ENCODE peak calls at places on chromosomes 11 and 22, in seven cellular contexts. L, T, B, S, X, Z and O are unnamed samples.

GRCh38 chr11:112886707-112887370 is 74.4 kb upstream of the NCAM1 start:
- DNase-seq in S (no peak), B (no peak), X (no peak), L (no peak), T (no peak), Z (no peak), O (no peak)

GRCh38 chr11:17649696-17650600 is 69.4 kb upstream of the MYOD1 start:
- DNase-seq in X (peak; percentile 9), T (no peak), L (no peak), B (no peak), S (no peak), Z (no peak), O (no peak)

GRCh38 chr22:17120281-17120680 is 879 bp downstream of the TMEM121B start:
- DNase-seq in T (no peak), Z (peak; percentile 63), B (no peak), S (peak; percentile 82), L (peak; percentile 93), X (peak; percentile 62), O (peak; percentile 55)

GRCh38 chr11:93089474-93090102 is 108.2 kb downstream of the SLC36A4 start:
- DNase-seq in L (peak; percentile 68), T (no peak), B (no peak), Z (no peak), S (no peak), X (peak; percentile 63), O (no peak)

GRCh38 chr22:18078329-18079041 is 695 bp downstream of the PEX26 start:
- DNase-seq in S (peak; percentile 72), B (no peak), T (peak; percentile 39), Z (no peak), X (peak; percentile 54), L (peak; percentile 38), O (peak; percentile 48)

GRCh38 chr11:93740802-93741093 is 547 bp downstream of the TAF1D start:
- DNase-seq in X (peak; percentile 85), T (peak; percentile 57), L (no peak), B (peak; percentile 71), S (peak; percentile 83), Z (peak; percentile 66), O (peak; percentile 68)

GRCh38 chr11:62671604-62672528 is at the start of the genes LBHD1 and UQCC3:
- DNase-seq in S (peak; percentile 85), T (peak; percentile 85), Z (peak; percentile 81), L (peak; percentile 83), X (peak; percentile 91), B (peak; percentile 83), O (peak; percentile 95)

GRCh38 chr11:11968511-11969280 is 39.7 kb downstream of the DKK3 start:
- DNase-seq in S (peak; percentile 51), Z (no peak), T (no peak), B (no peak), L (no peak), X (peak; percentile 76), O (no peak)

GRCh38 chr11:3823303-3823702 is 14.9 kb downstream of the PGAP2 start:
- DNase-seq in Z (no peak), L (no peak), S (no peak), T (no peak), B (no peak), X (peak; percentile 74), O (no peak)

GRCh38 chr11:101390539-101390938 is 193.3 kb downstream of the TRPC6 start:
- DNase-seq in B (no peak), S (no peak), L (no peak), T (no peak), X (peak; percentile 51), Z (no peak), O (no peak)

GRCh38 chr11:13207665-13208594 is 69.7 kb upstream of the BMAL1 start:
- DNase-seq in B (no peak), L (peak; percentile 53), S (no peak), X (peak; percentile 92), T (no peak), Z (peak; percentile 52), O (no peak)

GRCh38 chr11:42175203-42175602 is 715.8 kb upstream of the LRRC4C start:
- DNase-seq in T (no peak), X (no peak), L (no peak), Z (no peak), S (no peak), B (no peak), O (no peak)

GRCh38 chr11:119134389-119134978 is 13.1 kb downstream of the HINFP start:
- DNase-seq in S (no peak), L (no peak), X (peak; percentile 19), Z (no peak), B (no peak), T (no peak), O (no peak)

GRCh38 chr11:73229321-73230275 is 11.5 kb downstream of the P2RY2 start:
- DNase-seq in B (peak; percentile 54), X (no peak), T (no peak), L (peak; percentile 24), S (peak; percentile 52), Z (peak; percentile 31), O (no peak)

GRCh38 chr11:35548925-35549561 is 23.6 kb upstream of the PAMR1 start:
- DNase-seq in L (no peak), X (no peak), T (no peak), Z (no peak), S (no peak), B (no peak), O (no peak)

GRCh38 chr11:126646701-126647209 is 291.3 kb downstream of the ST3GAL4 start:
- DNase-seq in T (no peak), L (no peak), S (no peak), Z (no peak), B (no peak), X (peak; percentile 56), O (no peak)

GRCh38 chr11:101759771-101760450 is 154.9 kb upstream of the CEP126 start:
- DNase-seq in T (no peak), S (no peak), B (no peak), L (no peak), X (peak; percentile 26), Z (no peak), O (no peak)

GRCh38 chr22:45999379-45999971 is 22.5 kb upstream of the WNT7B start:
- DNase-seq in S (no peak), T (no peak), Z (peak; percentile 27), B (no peak), X (no peak), L (no peak), O (no peak)

GRCh38 chr22:17910561-17911311 is 113.6 kb downstream of the MICAL3 start:
- DNase-seq in B (peak; percentile 88), Z (peak; percentile 50), L (peak; percentile 80), T (no peak), X (peak; percentile 86), S (peak; percentile 93), O (no peak)

GRCh38 chr11:65436412-65437032 is 13.9 kb downstream of the NEAT1 start:
- DNase-seq in Z (peak; percentile 33), S (peak; percentile 50), X (peak; percentile 10), T (peak; percentile 11), B (peak; percentile 61), L (no peak), O (no peak)

GRCh38 chr11:65434057-65434666 is 11.6 kb downstream of the NEAT1 start:
- DNase-seq in X (peak; percentile 35), T (peak; percentile 12), B (no peak), Z (peak; percentile 11), S (no peak), L (no peak), O (no peak)

GRCh38 chr11:65435981-65436411 is 13.4 kb downstream of the NEAT1 start:
- DNase-seq in B (no peak), X (peak; percentile 14), T (no peak), S (peak; percentile 73), Z (peak; percentile 49), L (no peak), O (no peak)

GRCh38 chr11:65434667-65435179 is 12.1 kb downstream of the NEAT1 start:
- DNase-seq in B (no peak), S (no peak), X (peak; percentile 14), T (peak; percentile 15), L (no peak), Z (peak; percentile 25), O (no peak)

GRCh38 chr11:65435330-65435931 is 12.8 kb downstream of the NEAT1 start:
- DNase-seq in X (peak; percentile 11), T (peak; percentile 16), Z (peak; percentile 31), B (peak; percentile 64), L (no peak), S (peak; percentile 50), O (no peak)
- H3K4me1 ChIP-seq in X (peaks cover 39% of the 10 kb centered on the region), T (peaks cover 25% of the 10 kb centered on the region), Z (peaks cover 99% of the 10 kb centered on the region), B (peaks cover 68% of the 10 kb centered on the region), L (peaks cover 1% of the 10 kb centered on the region), S (peaks cover 71% of the 10 kb centered on the region), O (peaks cover 6% of the 10 kb centered on the region)

GRCh38 chr11:65787649-65788622 is 1.1 kb downstream of the OVOL1 start:
- DNase-seq in L (peak; percentile 86), B (no peak), T (no peak), Z (no peak), S (peak; percentile 30), X (no peak), O (no peak)
- H3K4me1 ChIP-seq in L (peaks cover 4% of the 10 kb centered on the region), B (peaks cover 45% of the 10 kb centered on the region), T (peaks cover 11% of the 10 kb centered on the region), Z (peaks cover 34% of the 10 kb centered on the region), S (no peaks in the 10 kb centered on the region), X (peaks cover 5% of the 10 kb centered on the region), O (no peaks in the 10 kb centered on the region)

DNA sequence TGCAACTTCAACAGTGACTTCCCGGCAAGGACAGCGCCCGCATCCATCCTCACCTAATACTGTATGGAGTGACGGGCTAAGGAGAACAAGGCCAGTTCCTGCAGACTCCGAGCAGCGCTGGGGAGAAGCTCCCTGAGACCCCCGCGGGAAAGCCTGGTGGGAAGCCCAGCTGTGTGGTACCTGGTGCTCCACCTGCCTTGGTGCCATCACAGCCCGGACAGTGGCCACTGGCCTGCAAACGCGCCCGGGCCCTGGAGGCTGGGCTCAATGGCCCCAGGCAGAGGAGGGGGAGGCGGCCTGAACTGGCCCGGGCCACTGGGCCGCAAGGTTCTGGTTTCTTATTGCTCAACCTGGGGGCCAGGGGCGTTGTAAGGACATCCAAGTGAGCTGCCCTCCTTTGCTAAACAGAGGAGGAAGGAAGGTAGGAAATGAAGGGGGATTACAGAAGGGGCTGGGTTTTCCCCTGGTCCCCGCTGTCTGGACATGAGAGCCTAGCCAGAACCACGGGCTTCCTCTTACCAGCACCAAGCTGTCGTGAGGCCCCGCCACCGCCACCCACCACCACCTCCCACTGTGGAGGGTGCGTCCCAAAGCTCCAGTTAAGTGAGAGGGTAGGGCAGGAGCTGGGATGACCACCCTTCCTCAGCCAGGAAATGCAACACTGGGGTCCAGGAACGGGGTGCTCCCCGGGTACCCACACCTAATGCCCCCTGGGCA is 8.5 kb upstream of the CDC42BPG start:
- DNase-seq in Z (no peak), S (no peak), T (peak; percentile 60), X (no peak), B (no peak), L (no peak), O (no peak)
- H3K4me1 ChIP-seq in Z (peaks cover 100% of the 10 kb centered on the region), S (peaks cover 93% of the 10 kb centered on the region), T (peaks cover 85% of the 10 kb centered on the region), X (peaks cover 40% of the 10 kb centered on the region), B (peaks cover 87% of the 10 kb centered on the region), L (no peaks in the 10 kb centered on the region), O (peaks cover 4% of the 10 kb centered on the region)

DNA sequence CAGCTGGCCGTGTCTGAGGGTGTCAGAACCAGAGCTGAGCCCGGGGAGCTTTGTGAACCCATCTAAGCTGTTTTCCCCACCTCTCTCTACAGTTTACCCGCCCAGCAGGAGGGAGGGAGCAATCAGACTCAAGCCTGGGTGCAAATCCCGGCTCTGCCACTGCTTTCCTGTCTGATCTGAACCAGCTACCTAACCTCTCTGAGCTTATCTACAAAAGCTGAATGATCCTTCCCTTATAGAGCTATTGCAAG is 252 bp downstream of the APOL2 start:
- DNase-seq in S (no peak), L (no peak), X (no peak), B (no peak), T (no peak), Z (no peak), O (no peak)
- H3K4me1 ChIP-seq in S (peaks cover 44% of the 10 kb centered on the region), L (no peaks in the 10 kb centered on the region), X (peaks cover 56% of the 10 kb centered on the region), B (peaks cover 42% of the 10 kb centered on the region), T (peaks cover 10% of the 10 kb centered on the region), Z (peaks cover 52% of the 10 kb centered on the region), O (peaks cover 41% of the 10 kb centered on the region)